ENCODE peak calls at places on chromosomes 2 and 18, in seven cellular contexts. One of them, this sample, is unnamed.
A peak's percentile ranks its signal among the peaks of the same experiment; 100 is the strongest.

GRCh38 chr2:110764931-110765330 is 32.6 kb downstream of the ACOXL start:
- DNase-seq in mammary epithelial cell: no peak
- DNase-seq in epithelial cell of proximal tubule: no peak
- DNase-seq in fibroblast of the aortic adventitia: no peak
- DNase-seq in MM.1S: no peak
- DNase-seq in cardiac fibroblast: no peak
- DNase-seq in neural progenitor cell: no peak
- DNase-seq in this sample: no peak

GRCh38 chr18:26487437-26487836 is 60.9 kb downstream of the KCTD1 start:
- DNase-seq in mammary epithelial cell: peak; percentile 96
- DNase-seq in epithelial cell of proximal tubule: peak; percentile 78
- DNase-seq in fibroblast of the aortic adventitia: no peak
- DNase-seq in MM.1S: no peak
- DNase-seq in cardiac fibroblast: no peak
- DNase-seq in neural progenitor cell: no peak
- DNase-seq in this sample: no peak

GRCh38 chr2:149145314-149146295 is 107.1 kb downstream of the LYPD6B start:
- DNase-seq in mammary epithelial cell: no peak
- DNase-seq in epithelial cell of proximal tubule: no peak
- DNase-seq in fibroblast of the aortic adventitia: no peak
- DNase-seq in MM.1S: no peak
- DNase-seq in cardiac fibroblast: no peak
- DNase-seq in neural progenitor cell: no peak
- DNase-seq in this sample: no peak

GRCh38 chr18:31498450-31499156 is 626 bp downstream of the DSG2 start:
- DNase-seq in mammary epithelial cell: peak; percentile 70
- DNase-seq in epithelial cell of proximal tubule: no peak
- DNase-seq in fibroblast of the aortic adventitia: no peak
- DNase-seq in MM.1S: no peak
- DNase-seq in cardiac fibroblast: peak; percentile 8
- DNase-seq in neural progenitor cell: peak; percentile 6
- DNase-seq in this sample: no peak

GRCh38 chr2:148259674-148260073 is 238.8 kb downstream of the MBD5 start:
- DNase-seq in mammary epithelial cell: peak; percentile 74
- DNase-seq in epithelial cell of proximal tubule: no peak
- DNase-seq in fibroblast of the aortic adventitia: no peak
- DNase-seq in MM.1S: no peak
- DNase-seq in cardiac fibroblast: no peak
- DNase-seq in neural progenitor cell: no peak
- DNase-seq in this sample: no peak

GRCh38 chr2:179655627-179656026 is 205.8 kb downstream of the ZNF385B start:
- DNase-seq in mammary epithelial cell: peak; percentile 56
- DNase-seq in epithelial cell of proximal tubule: peak; percentile 37
- DNase-seq in fibroblast of the aortic adventitia: peak; percentile 40
- DNase-seq in MM.1S: no peak
- DNase-seq in cardiac fibroblast: no peak
- DNase-seq in neural progenitor cell: no peak
- DNase-seq in this sample: no peak

GRCh38 chr2:148567716-148568115 is 76.8 kb upstream of the EPC2 start:
- DNase-seq in mammary epithelial cell: no peak
- DNase-seq in epithelial cell of proximal tubule: no peak
- DNase-seq in fibroblast of the aortic adventitia: no peak
- DNase-seq in MM.1S: peak; percentile 40
- DNase-seq in cardiac fibroblast: no peak
- DNase-seq in neural progenitor cell: no peak
- DNase-seq in this sample: no peak

GRCh38 chr2:223980397-223980735 is 23.1 kb downstream of the MRPL44 start:
- DNase-seq in mammary epithelial cell: no peak
- DNase-seq in epithelial cell of proximal tubule: no peak
- DNase-seq in fibroblast of the aortic adventitia: no peak
- DNase-seq in MM.1S: no peak
- DNase-seq in cardiac fibroblast: no peak
- DNase-seq in neural progenitor cell: no peak
- DNase-seq in this sample: no peak

GRCh38 chr2:118013221-118013723 is 598 bp downstream of the CCDC93 start:
- DNase-seq in mammary epithelial cell: peak; percentile 33
- DNase-seq in epithelial cell of proximal tubule: no peak
- DNase-seq in fibroblast of the aortic adventitia: no peak
- DNase-seq in MM.1S: peak; percentile 26
- DNase-seq in cardiac fibroblast: no peak
- DNase-seq in neural progenitor cell: peak; percentile 47
- DNase-seq in this sample: no peak

GRCh38 chr2:96870631-96871255 is 863 bp upstream of the SEMA4C start:
- DNase-seq in mammary epithelial cell: no peak
- DNase-seq in epithelial cell of proximal tubule: no peak
- DNase-seq in fibroblast of the aortic adventitia: peak; percentile 67
- DNase-seq in MM.1S: no peak
- DNase-seq in cardiac fibroblast: no peak
- DNase-seq in neural progenitor cell: no peak
- DNase-seq in this sample: no peak

GRCh38 chr2:142286618-142287017 is 155.8 kb upstream of the LRP1B start:
- DNase-seq in mammary epithelial cell: peak; percentile 13
- DNase-seq in epithelial cell of proximal tubule: no peak
- DNase-seq in fibroblast of the aortic adventitia: no peak
- DNase-seq in MM.1S: no peak
- DNase-seq in cardiac fibroblast: no peak
- DNase-seq in neural progenitor cell: peak; percentile 76
- DNase-seq in this sample: no peak

GRCh38 chr2:236577481-236578410 is 8.1 kb downstream of the ACKR3 start:
- DNase-seq in mammary epithelial cell: no peak
- DNase-seq in epithelial cell of proximal tubule: no peak
- DNase-seq in fibroblast of the aortic adventitia: no peak
- DNase-seq in MM.1S: no peak
- DNase-seq in cardiac fibroblast: no peak
- DNase-seq in neural progenitor cell: no peak
- DNase-seq in this sample: no peak

GRCh38 chr2:117714110-117714509 is 100.4 kb upstream of the DDX18 start:
- DNase-seq in mammary epithelial cell: no peak
- DNase-seq in epithelial cell of proximal tubule: no peak
- DNase-seq in fibroblast of the aortic adventitia: no peak
- DNase-seq in MM.1S: no peak
- DNase-seq in cardiac fibroblast: no peak
- DNase-seq in neural progenitor cell: no peak
- DNase-seq in this sample: no peak

GRCh38 chr2:71799013-71799575 is 345.7 kb downstream of the DYSF start:
- DNase-seq in mammary epithelial cell: no peak
- DNase-seq in epithelial cell of proximal tubule: no peak
- DNase-seq in fibroblast of the aortic adventitia: no peak
- DNase-seq in MM.1S: no peak
- DNase-seq in cardiac fibroblast: no peak
- DNase-seq in neural progenitor cell: no peak
- DNase-seq in this sample: no peak

DNA sequence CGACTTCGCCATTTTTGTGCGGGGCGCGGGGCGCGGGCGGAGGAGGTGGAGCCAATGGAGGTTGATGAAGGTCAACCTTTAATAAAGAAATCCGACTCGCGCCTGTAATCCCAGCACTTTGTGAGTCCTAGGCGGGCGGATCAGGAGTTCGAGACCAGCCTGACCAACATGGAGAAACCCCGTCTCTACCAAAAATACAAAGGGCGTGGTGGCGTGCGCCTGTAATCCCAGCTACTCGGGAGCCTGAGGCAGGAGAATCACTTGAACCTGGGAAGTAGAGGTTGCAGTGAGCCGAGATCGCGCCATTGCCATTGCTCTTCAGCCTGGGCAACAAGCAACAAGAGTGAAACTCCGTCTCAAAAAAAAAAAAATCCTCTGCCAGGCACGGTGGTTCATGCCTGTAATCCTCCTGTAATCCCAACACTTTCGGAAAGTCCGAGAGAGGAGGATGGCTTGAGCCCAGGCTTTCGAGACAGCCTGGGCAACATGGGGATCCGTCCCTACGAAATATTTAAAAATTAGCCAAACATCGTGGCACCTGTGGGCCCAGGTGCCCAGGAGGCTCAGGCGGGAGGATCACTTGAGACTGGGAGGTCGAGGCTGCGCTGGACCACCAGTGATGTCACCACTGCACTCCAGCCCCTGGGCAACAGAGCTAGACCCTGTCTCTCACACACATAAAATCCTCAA is 490 bp upstream of the PREB start:
- DNase-seq in mammary epithelial cell: no peak
- DNase-seq in epithelial cell of proximal tubule: no peak
- DNase-seq in fibroblast of the aortic adventitia: no peak
- DNase-seq in MM.1S: no peak
- DNase-seq in cardiac fibroblast: no peak
- DNase-seq in neural progenitor cell: no peak
- DNase-seq in this sample: no peak
- H3K4me3 ChIP-seq in mammary epithelial cell: no peak overlapping the region
- H3K4me3 ChIP-seq in epithelial cell of proximal tubule: peak overlapping the region; percentile 75
- H3K4me3 ChIP-seq in fibroblast of the aortic adventitia: peak overlapping the region; percentile 35
- H3K4me3 ChIP-seq in MM.1S: peak overlapping the region; percentile 90
- H3K4me3 ChIP-seq in cardiac fibroblast: no peak overlapping the region
- H3K4me3 ChIP-seq in neural progenitor cell: peak overlapping the region; percentile 83
- H3K4me3 ChIP-seq in this sample: peak overlapping the region; percentile 9

DNA sequence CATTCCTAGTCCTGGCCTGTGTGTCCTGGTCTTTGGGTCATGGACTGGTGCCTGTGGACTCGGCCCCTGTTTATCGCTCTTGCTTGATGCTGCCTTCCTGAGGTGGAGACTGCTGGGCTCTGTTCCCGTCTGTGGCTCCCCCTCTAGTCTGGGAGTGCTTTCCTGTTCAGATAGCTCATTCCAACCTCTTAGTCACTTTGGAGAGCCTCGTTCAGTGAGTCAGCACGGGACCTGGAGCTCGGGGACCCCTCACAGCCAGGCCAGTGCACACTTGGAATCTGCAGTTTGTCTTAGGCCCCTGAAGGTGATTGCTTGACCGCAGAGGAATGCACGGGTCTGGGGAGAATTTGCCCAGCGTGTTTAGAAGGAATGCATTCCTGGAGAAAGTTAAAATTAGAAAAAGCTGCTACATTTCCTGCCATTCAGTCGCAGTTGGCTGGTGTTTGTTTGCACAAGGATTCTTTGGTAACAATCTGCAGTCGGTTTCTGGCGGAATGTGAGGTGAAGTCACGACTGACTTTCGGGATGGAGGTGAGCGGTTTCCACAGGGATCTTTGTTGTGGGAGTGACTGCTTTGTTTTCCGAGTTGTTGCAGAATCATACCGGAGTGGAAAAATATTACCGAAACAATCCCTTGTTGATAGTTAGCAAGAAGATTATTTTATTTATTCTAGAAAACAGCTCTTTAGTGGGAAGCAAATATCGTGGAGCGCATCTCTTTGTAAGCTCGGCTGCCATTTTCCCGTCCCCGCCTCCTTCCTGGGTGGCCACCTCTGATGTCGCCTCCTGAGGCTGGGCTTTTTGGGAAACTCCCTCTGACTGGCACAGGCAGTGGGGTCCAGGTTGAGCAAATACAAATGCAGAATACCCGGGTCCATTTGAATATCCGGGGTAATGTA is 29.6 kb downstream of the SH3BP4 start:
- DNase-seq in mammary epithelial cell: peak; percentile 95
- DNase-seq in epithelial cell of proximal tubule: peak; percentile 99
- DNase-seq in fibroblast of the aortic adventitia: peak; percentile 100
- DNase-seq in MM.1S: no peak
- DNase-seq in cardiac fibroblast: peak; percentile 99
- DNase-seq in neural progenitor cell: peak; percentile 77
- DNase-seq in this sample: peak; percentile 97
- TF ChIP-seq CTCF in mammary epithelial cell: peak; percentile 17
- TF ChIP-seq CTCF in epithelial cell of proximal tubule: peak; percentile 32
- TF ChIP-seq CTCF in fibroblast of the aortic adventitia: no peak
- TF ChIP-seq CTCF in MM.1S: no peak
- TF ChIP-seq CTCF in cardiac fibroblast: peak; percentile 3
- TF ChIP-seq CTCF in neural progenitor cell: no peak
- TF ChIP-seq CTCF in this sample: peak; percentile 28

DNA sequence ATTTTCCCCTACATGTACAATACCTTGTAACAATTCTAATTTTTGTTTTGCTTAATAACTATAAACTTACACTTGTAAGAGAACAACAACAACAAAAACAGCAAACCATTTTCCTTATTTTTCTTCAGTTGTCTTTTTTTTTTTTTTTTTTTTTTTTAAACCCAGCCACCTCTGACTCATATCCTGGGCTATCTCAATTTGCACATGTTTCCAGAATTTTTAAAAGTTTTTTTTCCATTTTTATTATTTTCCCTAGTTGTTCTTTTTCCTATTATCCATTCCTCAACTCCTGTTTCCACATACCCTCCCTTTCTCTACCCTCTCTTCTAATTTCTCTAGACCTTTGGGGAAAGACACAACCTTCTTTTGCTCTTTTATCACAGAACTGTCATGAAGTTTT is 112.5 kb downstream of the EFEMP1 start:
- DNase-seq in mammary epithelial cell: no peak
- DNase-seq in epithelial cell of proximal tubule: no peak
- DNase-seq in fibroblast of the aortic adventitia: peak; percentile 31
- DNase-seq in MM.1S: no peak
- DNase-seq in cardiac fibroblast: peak; percentile 12
- DNase-seq in neural progenitor cell: no peak
- DNase-seq in this sample: no peak
- H3K4me3 ChIP-seq in mammary epithelial cell: no peak overlapping the region
- H3K4me3 ChIP-seq in epithelial cell of proximal tubule: no peak overlapping the region
- H3K4me3 ChIP-seq in fibroblast of the aortic adventitia: no peak overlapping the region
- H3K4me3 ChIP-seq in MM.1S: no peak overlapping the region
- H3K4me3 ChIP-seq in cardiac fibroblast: no peak overlapping the region
- H3K4me3 ChIP-seq in neural progenitor cell: no peak overlapping the region
- H3K4me3 ChIP-seq in this sample: no peak overlapping the region

GRCh38 chr2:218311543-218311884 is 19.2 kb upstream of the TMBIM1 start:
- DNase-seq in mammary epithelial cell: no peak
- DNase-seq in epithelial cell of proximal tubule: no peak
- DNase-seq in fibroblast of the aortic adventitia: no peak
- DNase-seq in MM.1S: no peak
- DNase-seq in cardiac fibroblast: no peak
- DNase-seq in neural progenitor cell: no peak
- DNase-seq in this sample: no peak
- TF ChIP-seq CTCF in mammary epithelial cell: no peak
- TF ChIP-seq CTCF in epithelial cell of proximal tubule: no peak
- TF ChIP-seq CTCF in fibroblast of the aortic adventitia: no peak
- TF ChIP-seq CTCF in MM.1S: no peak
- TF ChIP-seq CTCF in cardiac fibroblast: no peak
- TF ChIP-seq CTCF in neural progenitor cell: no peak
- TF ChIP-seq CTCF in this sample: no peak

DNA sequence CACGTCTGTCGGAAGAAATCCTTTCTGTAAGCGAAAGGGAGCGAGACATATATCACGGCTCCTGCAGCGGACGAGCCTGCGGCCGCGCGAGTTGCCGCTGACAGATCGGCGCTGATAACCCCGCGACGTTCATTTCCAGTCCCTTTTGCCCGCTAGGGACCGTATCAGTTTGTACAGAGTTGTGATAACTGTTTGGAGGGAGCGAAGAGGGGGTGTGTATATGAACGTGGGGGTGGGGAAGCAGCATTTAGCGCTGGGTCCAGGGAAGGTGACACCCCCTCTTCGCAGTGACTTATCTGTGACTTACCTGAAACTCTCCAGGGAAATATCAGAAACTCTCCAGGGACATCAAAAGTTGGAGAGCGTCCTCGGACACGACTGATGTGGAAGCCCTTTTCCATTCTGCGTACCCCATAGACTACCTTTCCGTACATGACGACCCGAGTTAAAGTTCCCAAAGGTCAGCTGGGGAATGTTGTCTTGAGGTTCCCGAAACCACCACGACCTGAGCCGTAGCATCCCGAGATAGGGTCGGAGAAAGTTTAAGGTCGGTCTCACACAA is 948 bp upstream of the GATA6 start:
- DNase-seq in mammary epithelial cell: no peak
- DNase-seq in epithelial cell of proximal tubule: no peak
- DNase-seq in fibroblast of the aortic adventitia: peak; percentile 52
- DNase-seq in MM.1S: no peak
- DNase-seq in cardiac fibroblast: peak; percentile 22
- DNase-seq in neural progenitor cell: peak; percentile 76
- DNase-seq in this sample: no peak
- H3K4me3 ChIP-seq in mammary epithelial cell: no peak overlapping the region
- H3K4me3 ChIP-seq in epithelial cell of proximal tubule: no peak overlapping the region
- H3K4me3 ChIP-seq in fibroblast of the aortic adventitia: peak overlapping the region; percentile 97
- H3K4me3 ChIP-seq in MM.1S: no peak overlapping the region
- H3K4me3 ChIP-seq in cardiac fibroblast: peak overlapping the region; percentile 89
- H3K4me3 ChIP-seq in neural progenitor cell: peak overlapping the region; percentile 48
- H3K4me3 ChIP-seq in this sample: peak overlapping the region; percentile 85

GRCh38 chr2:200772620-200773019 is 39.1 kb upstream of the BZW1 start:
- DNase-seq in mammary epithelial cell: no peak
- DNase-seq in epithelial cell of proximal tubule: no peak
- DNase-seq in fibroblast of the aortic adventitia: no peak
- DNase-seq in MM.1S: no peak
- DNase-seq in cardiac fibroblast: no peak
- DNase-seq in neural progenitor cell: no peak
- DNase-seq in this sample: no peak
- TF ChIP-seq CTCF in mammary epithelial cell: no peak
- TF ChIP-seq CTCF in epithelial cell of proximal tubule: no peak
- TF ChIP-seq CTCF in fibroblast of the aortic adventitia: no peak
- TF ChIP-seq CTCF in MM.1S: no peak
- TF ChIP-seq CTCF in cardiac fibroblast: no peak
- TF ChIP-seq CTCF in neural progenitor cell: no peak
- TF ChIP-seq CTCF in this sample: no peak

This sample was measured in retinal pigment epithelial cell.